ENCODE peak calls at places on chromosomes 12 and 14, in four cellular contexts. S is activated naive CD4-positive, alpha-beta T cell treated with anti-CD3 and anti-CD28 coated beads, Interleukin-2, amount 50 U/mL, for 16 hours; Z is HEK293T; R is stimulated activated CD4-positive, alpha-beta T cell treated with anti-CD3 and anti-CD28 coated beads, Interleukin-2, amount 100 ng/mL, for 48 hours. H is an unnamed sample.
A peak's percentile ranks its signal among the peaks of the same experiment; 100 is the strongest.

GRCh38 chr14:50659327-50659974 is 8.7 kb downstream of the SAV1 start:
- DNase-seq in S (no peak), Z (no peak), R (no peak), H (peak; percentile 71)

GRCh38 chr12:110355080-110355479 is 48.4 kb downstream of the ANAPC7 start:
- DNase-seq in S (no peak), Z (peak; percentile 62), R (no peak), H (no peak)

GRCh38 chr12:110371408-110372055 is 32.0 kb downstream of the ANAPC7 start:
- DNase-seq in S (no peak), Z (no peak), R (no peak), H (no peak)

GRCh38 chr14:54498095-54498531 is 9.3 kb upstream of the GMFB start:
- DNase-seq in S (no peak), Z (no peak), R (no peak), H (no peak)

GRCh38 chr12:25546318-25546717 is 6.8 kb downstream of the LMNTD1 start:
- DNase-seq in S (no peak), Z (no peak), R (no peak), H (no peak)

GRCh38 chr12:110546339-110546738 is 36.8 kb downstream of the PPTC7 start:
- DNase-seq in S (no peak), Z (no peak), R (no peak), H (no peak)

GRCh38 chr14:53953828-53954550 is 2.6 kb downstream of the BMP4 start:
- DNase-seq in S (no peak), Z (peak; percentile 31), R (peak; percentile 5), H (no peak)

GRCh38 chr14:104206281-104206904 is 68.0 kb downstream of the KIF26A start:
- DNase-seq in S (no peak), Z (no peak), R (no peak), H (no peak)

GRCh38 chr12:110590059-110590458 is 6.9 kb upstream of the PPTC7 start:
- DNase-seq in S (no peak), Z (no peak), R (no peak), H (no peak)